ENCODE peak calls at places on chromosome 15, in ten cellular contexts. V is neuronal stem cell, P is SK-N-SH, K is Peyer's patch, J is caudate nucleus, C is HCT116, N is OCI-LY7, Y is heart left ventricle, M is dorsolateral prefrontal cortex, Z is psoas muscle. D is an unnamed sample.

GRCh38 chr15:57153140-57153539 is 223.2 kb upstream of the CGNL1 start:
- DNase-seq in V (no peak), P (no peak), K (no peak), J (no peak), C (no peak), N (no peak), Y (no peak), M (no peak), Z (no peak), D (peak; percentile 6)

GRCh38 chr15:68383161-68384074 is 48.5 kb downstream of the ITGA11 start:
- DNase-seq in V (peak; percentile 23), P (peak; percentile 64), K (no peak), J (no peak), C (peak; percentile 36), N (peak; percentile 63), Y (peak; percentile 25), M (no peak), Z (no peak), D (no peak)

GRCh38 chr15:87672309-87672897 is 584.1 kb downstream of the NTRK3 start:
- DNase-seq in V (peak; percentile 32), P (peak; percentile 27), K (no peak), J (no peak), C (no peak), N (no peak), Y (no peak), M (peak; percentile 46), Z (no peak), D (no peak)

GRCh38 chr15:31156808-31157207 is 55.3 kb upstream of the TRPM1 start:
- DNase-seq in V (no peak), P (no peak), K (no peak), J (no peak), C (no peak), N (no peak), Y (no peak), M (no peak), Z (no peak), D (no peak)

GRCh38 chr15:71374607-71375352 is 259.5 kb downstream of the THSD4 start:
- DNase-seq in V (no peak), P (no peak), K (no peak), J (no peak), C (no peak), N (no peak), Y (no peak), M (no peak), Z (no peak), D (no peak)

GRCh38 chr15:79440355-79440908 is 8.3 kb downstream of the MINAR1 start:
- DNase-seq in V (no peak), P (no peak), K (no peak), J (no peak), C (no peak), N (no peak), Y (no peak), M (no peak), Z (no peak), D (no peak)

GRCh38 chr15:66706840-66707239 is 4.8 kb downstream of the SMAD6 start:
- DNase-seq in V (no peak), P (peak; percentile 44), K (no peak), J (no peak), C (no peak), N (no peak), Y (no peak), M (no peak), Z (no peak), D (no peak)

GRCh38 chr15:75921732-75922703 is 18.3 kb downstream of the FBXO22 start:
- DNase-seq in V (no peak), P (no peak), K (peak; percentile 59), J (no peak), C (peak; percentile 48), N (peak; percentile 52), Y (no peak), M (no peak), Z (no peak), D (peak; percentile 64)

GRCh38 chr15:75646944-75647364 is 758 bp upstream of the SNX33 start:
- DNase-seq in V (no peak), P (no peak), K (no peak), J (no peak), C (no peak), N (no peak), Y (no peak), M (no peak), Z (no peak), D (no peak)

GRCh38 chr15:68463996-68464395 is 32.0 kb upstream of the ITGA11 start:
- DNase-seq in V (no peak), P (no peak), K (no peak), J (no peak), C (no peak), N (no peak), Y (no peak), M (no peak), Z (no peak), D (no peak)

GRCh38 chr15:98868564-98868963 is 139.0 kb downstream of the PGPEP1L start:
- DNase-seq in V (no peak), P (no peak), K (no peak), J (no peak), C (no peak), N (no peak), Y (no peak), M (no peak), Z (no peak), D (no peak)

GRCh38 chr15:56038015-56038414 is 44.6 kb upstream of the NEDD4 start:
- DNase-seq in V (no peak), P (no peak), K (no peak), J (no peak), C (no peak), N (peak; percentile 12), Y (no peak), M (no peak), Z (no peak), D (peak; percentile 57)

GRCh38 chr15:69307939-69308338 is 9.2 kb downstream of the PAQR5 start:
- DNase-seq in V (no peak), P (no peak), K (no peak), J (no peak), C (no peak), N (no peak), Y (no peak), M (no peak), Z (no peak), D (no peak)

GRCh38 chr15:38530113-38530512 is 34.5 kb downstream of the RASGRP1 start:
- DNase-seq in V (no peak), P (no peak), K (no peak), J (no peak), C (no peak), N (no peak), Y (no peak), M (no peak), Z (no peak), D (no peak)

GRCh38 chr15:44598066-44598465 is 61.1 kb downstream of the EIF3J start:
- DNase-seq in V (no peak), P (no peak), K (no peak), J (no peak), C (no peak), N (no peak), Y (no peak), M (no peak), Z (no peak), D (no peak)
- H3K27ac ChIP-seq in V (no peak overlapping the region), P (no peak overlapping the region), K (no peak overlapping the region), J (no peak overlapping the region), C (no peak overlapping the region), N (no peak overlapping the region), Y (no peak overlapping the region), M (no peak overlapping the region), Z (no peak overlapping the region), D (no peak overlapping the region)

GRCh38 chr15:89781055-89781454 is 4.9 kb downstream of the MESP2 start:
- DNase-seq in V (no peak), P (no peak), K (no peak), J (no peak), C (no peak), N (no peak), Y (no peak), M (no peak), Z (no peak), D (peak; percentile 47)
- H3K27ac ChIP-seq in V (no peak overlapping the region), P (no peak overlapping the region), K (peak overlapping the region; percentile 79), J (no peak overlapping the region), C (no peak overlapping the region), N (no peak overlapping the region), Y (no peak overlapping the region), M (no peak overlapping the region), Z (no peak overlapping the region), D (peak overlapping the region; percentile 94)

DNA sequence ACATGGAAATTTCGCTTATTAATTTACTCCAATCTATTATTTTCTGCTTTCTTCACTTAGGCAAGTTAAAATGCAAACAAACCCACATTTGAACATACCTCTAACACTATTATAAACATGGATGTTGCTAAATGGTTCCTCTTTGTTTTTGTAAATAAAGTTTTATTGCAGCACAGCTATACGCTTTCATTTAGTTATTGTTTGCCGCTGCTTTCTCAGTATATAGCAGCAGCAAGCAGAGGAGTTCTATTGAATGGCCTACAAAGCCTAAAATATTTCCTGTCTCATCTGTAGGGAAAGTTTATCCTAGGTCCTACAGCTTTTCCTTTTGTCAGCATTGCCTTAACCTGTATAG is 7.9 kb upstream of the CHD2 start:
- DNase-seq in V (no peak), P (no peak), K (no peak), J (no peak), C (no peak), N (no peak), Y (no peak), M (no peak), Z (no peak), D (no peak)
- H3K27ac ChIP-seq in V (no peak overlapping the region), P (no peak overlapping the region), K (no peak overlapping the region), J (no peak overlapping the region), C (no peak overlapping the region), N (no peak overlapping the region), Y (no peak overlapping the region), M (peak overlapping the region; percentile 32), Z (peak overlapping the region; percentile 54), D (no peak overlapping the region)

GRCh38 chr15:99962006-99962561 is 228.8 kb upstream of the LYSMD4 start:
- DNase-seq in V (no peak), P (no peak), K (no peak), J (no peak), C (no peak), N (no peak), Y (peak; percentile 10), M (no peak), Z (no peak), D (no peak)

GRCh38 chr15:99965376-99965775 is 232.1 kb upstream of the LYSMD4 start:
- DNase-seq in V (no peak), P (peak; percentile 4), K (no peak), J (no peak), C (no peak), N (no peak), Y (no peak), M (no peak), Z (peak; percentile 8), D (no peak)

GRCh38 chr15:99966815-99967214 is 233.6 kb upstream of the LYSMD4 start:
- DNase-seq in V (no peak), P (no peak), K (no peak), J (no peak), C (no peak), N (no peak), Y (no peak), M (no peak), Z (no peak), D (no peak)

GRCh38 chr15:99963096-99963825 is 230.0 kb upstream of the LYSMD4 start:
- DNase-seq in V (no peak), P (peak; percentile 1), K (no peak), J (no peak), C (no peak), N (no peak), Y (peak; percentile 10), M (no peak), Z (peak; percentile 6), D (peak; percentile 88)

DNA sequence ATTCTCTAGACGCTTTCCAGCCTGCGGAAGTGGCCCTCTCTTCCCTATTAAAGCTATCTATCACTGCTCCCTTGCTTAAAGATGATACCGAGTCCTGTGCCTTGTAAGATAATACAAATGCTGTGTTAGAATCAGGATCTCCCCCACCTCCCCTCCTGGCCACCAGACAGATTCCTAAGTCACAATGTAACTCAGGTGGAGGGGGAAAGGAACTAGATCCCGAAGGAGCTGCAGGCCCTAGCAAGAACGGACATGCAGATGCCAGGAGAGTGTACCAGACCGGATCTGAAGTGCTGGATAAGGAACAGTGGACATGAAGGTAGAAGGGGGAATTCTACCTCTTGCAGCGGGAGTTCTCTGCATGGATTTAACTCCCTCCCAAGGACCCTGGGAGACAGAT is 230.7 kb upstream of the LYSMD4 start:
- DNase-seq in V (no peak), P (peak; percentile 0), K (no peak), J (no peak), C (no peak), N (no peak), Y (peak; percentile 2), M (no peak), Z (no peak), D (peak; percentile 64)
- H3K27ac ChIP-seq in V (no peak overlapping the region), P (no peak overlapping the region), K (no peak overlapping the region), J (no peak overlapping the region), C (no peak overlapping the region), N (no peak overlapping the region), Y (no peak overlapping the region), M (no peak overlapping the region), Z (no peak overlapping the region), D (no peak overlapping the region)